ENCODE peak calls at places on chromosomes 13 and 19, in ten cellular contexts. One of them, this sample, is unnamed.

GRCh38 chr13:110812111-110812868 is 98.8 kb downstream of the ING1 start:
- DNase-seq in fibroblast of lung: peak
- DNase-seq in gastrocnemius medialis: no peak
- DNase-seq in thyroid gland: no peak
- DNase-seq in breast epithelium: no peak
- DNase-seq in mesendoderm: peak
- DNase-seq in uterus: no peak
- DNase-seq in K562: no peak
- DNase-seq in aorta: no peak
- DNase-seq in sigmoid colon: no peak
- DNase-seq in this sample: no peak

GRCh38 chr13:27182054-27182453 is 10.4 kb upstream of the USP12 start:
- DNase-seq in fibroblast of lung: no peak
- DNase-seq in gastrocnemius medialis: no peak
- DNase-seq in thyroid gland: no peak
- DNase-seq in breast epithelium: no peak
- DNase-seq in mesendoderm: no peak
- DNase-seq in uterus: no peak
- DNase-seq in K562: no peak
- DNase-seq in aorta: no peak
- DNase-seq in sigmoid colon: no peak
- DNase-seq in this sample: no peak

GRCh38 chr19:38977445-38978314 is 2.1 kb upstream of the FBXO17 start:
- DNase-seq in fibroblast of lung: no peak
- DNase-seq in gastrocnemius medialis: no peak
- DNase-seq in thyroid gland: no peak
- DNase-seq in breast epithelium: no peak
- DNase-seq in mesendoderm: no peak
- DNase-seq in uterus: no peak
- DNase-seq in K562: no peak
- DNase-seq in aorta: no peak
- DNase-seq in sigmoid colon: no peak
- DNase-seq in this sample: no peak

GRCh38 chr13:20351279-20352022 is 119.3 kb upstream of the GJB6 start:
- DNase-seq in fibroblast of lung: peak
- DNase-seq in gastrocnemius medialis: no peak
- DNase-seq in thyroid gland: no peak
- DNase-seq in breast epithelium: no peak
- DNase-seq in mesendoderm: no peak
- DNase-seq in uterus: no peak
- DNase-seq in K562: no peak
- DNase-seq in aorta: no peak
- DNase-seq in sigmoid colon: no peak
- DNase-seq in this sample: no peak

GRCh38 chr19:24054044-24054935 is 32.7 kb upstream of the ZNF254 start:
- DNase-seq in fibroblast of lung: peak
- DNase-seq in gastrocnemius medialis: peak
- DNase-seq in thyroid gland: no peak
- DNase-seq in breast epithelium: peak
- DNase-seq in mesendoderm: no peak
- DNase-seq in uterus: no peak
- DNase-seq in K562: no peak
- DNase-seq in aorta: no peak
- DNase-seq in sigmoid colon: no peak
- DNase-seq in this sample: no peak

GRCh38 chr13:107043016-107043957 is 475.4 kb upstream of the ARGLU1 start:
- DNase-seq in fibroblast of lung: no peak
- DNase-seq in gastrocnemius medialis: no peak
- DNase-seq in thyroid gland: no peak
- DNase-seq in breast epithelium: no peak
- DNase-seq in mesendoderm: no peak
- DNase-seq in uterus: no peak
- DNase-seq in K562: no peak
- DNase-seq in aorta: peak
- DNase-seq in sigmoid colon: no peak
- DNase-seq in this sample: no peak

GRCh38 chr13:65841156-65841555 is 1389.0 kb downstream of the PCDH9 start:
- DNase-seq in fibroblast of lung: no peak
- DNase-seq in gastrocnemius medialis: no peak
- DNase-seq in thyroid gland: no peak
- DNase-seq in breast epithelium: no peak
- DNase-seq in mesendoderm: no peak
- DNase-seq in uterus: no peak
- DNase-seq in K562: no peak
- DNase-seq in aorta: no peak
- DNase-seq in sigmoid colon: no peak
- DNase-seq in this sample: no peak

GRCh38 chr19:45503909-45504308 is 3.4 kb upstream of the VASP start:
- DNase-seq in fibroblast of lung: no peak
- DNase-seq in gastrocnemius medialis: no peak
- DNase-seq in thyroid gland: no peak
- DNase-seq in breast epithelium: no peak
- DNase-seq in mesendoderm: no peak
- DNase-seq in uterus: no peak
- DNase-seq in K562: no peak
- DNase-seq in aorta: no peak
- DNase-seq in sigmoid colon: no peak
- DNase-seq in this sample: no peak

GRCh38 chr13:94328336-94329041 is 151.0 kb downstream of the DCT start:
- DNase-seq in fibroblast of lung: no peak
- DNase-seq in gastrocnemius medialis: no peak
- DNase-seq in thyroid gland: no peak
- DNase-seq in breast epithelium: no peak
- DNase-seq in mesendoderm: no peak
- DNase-seq in uterus: no peak
- DNase-seq in K562: no peak
- DNase-seq in aorta: no peak
- DNase-seq in sigmoid colon: no peak
- DNase-seq in this sample: no peak

GRCh38 chr13:90171649-90172048 is 1175.8 kb upstream of the MIR17HG start:
- DNase-seq in fibroblast of lung: peak
- DNase-seq in gastrocnemius medialis: no peak
- DNase-seq in thyroid gland: no peak
- DNase-seq in breast epithelium: no peak
- DNase-seq in mesendoderm: no peak
- DNase-seq in uterus: no peak
- DNase-seq in K562: no peak
- DNase-seq in aorta: no peak
- DNase-seq in sigmoid colon: no peak
- DNase-seq in this sample: no peak

GRCh38 chr19:44512326-44513298 is 12.3 kb upstream of the ZNF180 start:
- DNase-seq in fibroblast of lung: peak
- DNase-seq in gastrocnemius medialis: no peak
- DNase-seq in thyroid gland: no peak
- DNase-seq in breast epithelium: no peak
- DNase-seq in mesendoderm: peak
- DNase-seq in uterus: no peak
- DNase-seq in K562: peak
- DNase-seq in aorta: no peak
- DNase-seq in sigmoid colon: no peak
- DNase-seq in this sample: no peak

GRCh38 chr13:21528616-21529015 is 69.5 kb upstream of the ZDHHC20 start:
- DNase-seq in fibroblast of lung: no peak
- DNase-seq in gastrocnemius medialis: no peak
- DNase-seq in thyroid gland: no peak
- DNase-seq in breast epithelium: no peak
- DNase-seq in mesendoderm: no peak
- DNase-seq in uterus: no peak
- DNase-seq in K562: no peak
- DNase-seq in aorta: no peak
- DNase-seq in sigmoid colon: no peak
- DNase-seq in this sample: no peak

GRCh38 chr19:19538077-19538764 is at the start of gene CILP2:
- DNase-seq in fibroblast of lung: no peak
- DNase-seq in gastrocnemius medialis: no peak
- DNase-seq in thyroid gland: peak
- DNase-seq in breast epithelium: peak
- DNase-seq in mesendoderm: peak
- DNase-seq in uterus: no peak
- DNase-seq in K562: peak
- DNase-seq in aorta: no peak
- DNase-seq in sigmoid colon: peak
- DNase-seq in this sample: no peak

GRCh38 chr19:19637186-19637522 is 6.3 kb downstream of the GMIP start:
- DNase-seq in fibroblast of lung: no peak
- DNase-seq in gastrocnemius medialis: no peak
- DNase-seq in thyroid gland: no peak
- DNase-seq in breast epithelium: no peak
- DNase-seq in mesendoderm: no peak
- DNase-seq in uterus: no peak
- DNase-seq in K562: no peak
- DNase-seq in aorta: no peak
- DNase-seq in sigmoid colon: no peak
- DNase-seq in this sample: no peak

GRCh38 chr13:79531542-79532239 is 50.7 kb downstream of the NDFIP2 start:
- DNase-seq in fibroblast of lung: no peak
- DNase-seq in gastrocnemius medialis: no peak
- DNase-seq in thyroid gland: no peak
- DNase-seq in breast epithelium: no peak
- DNase-seq in mesendoderm: no peak
- DNase-seq in uterus: no peak
- DNase-seq in K562: no peak
- DNase-seq in aorta: no peak
- DNase-seq in sigmoid colon: no peak
- DNase-seq in this sample: no peak

GRCh38 chr19:29467824-29468401 is 57.9 kb upstream of the VSTM2B start:
- DNase-seq in fibroblast of lung: no peak
- DNase-seq in gastrocnemius medialis: no peak
- DNase-seq in thyroid gland: no peak
- DNase-seq in breast epithelium: no peak
- DNase-seq in mesendoderm: peak
- DNase-seq in uterus: no peak
- DNase-seq in K562: no peak
- DNase-seq in aorta: no peak
- DNase-seq in sigmoid colon: no peak
- DNase-seq in this sample: no peak

GRCh38 chr13:36297600-36298338 is at the start of gene CCDC169:
- DNase-seq in fibroblast of lung: peak
- DNase-seq in gastrocnemius medialis: peak
- DNase-seq in thyroid gland: peak
- DNase-seq in breast epithelium: peak
- DNase-seq in mesendoderm: peak
- DNase-seq in uterus: peak
- DNase-seq in K562: peak
- DNase-seq in aorta: peak
- DNase-seq in sigmoid colon: peak
- DNase-seq in this sample: peak

GRCh38 chr13:22936228-22936627 is 244.6 kb upstream of the SGCG start:
- DNase-seq in fibroblast of lung: no peak
- DNase-seq in gastrocnemius medialis: no peak
- DNase-seq in thyroid gland: no peak
- DNase-seq in breast epithelium: no peak
- DNase-seq in mesendoderm: no peak
- DNase-seq in uterus: no peak
- DNase-seq in K562: no peak
- DNase-seq in aorta: no peak
- DNase-seq in sigmoid colon: no peak
- DNase-seq in this sample: no peak

GRCh38 chr19:18725755-18726416 is 42.4 kb downstream of the CRTC1 start:
- DNase-seq in fibroblast of lung: no peak
- DNase-seq in gastrocnemius medialis: peak
- DNase-seq in thyroid gland: peak
- DNase-seq in breast epithelium: no peak
- DNase-seq in mesendoderm: no peak
- DNase-seq in uterus: peak
- DNase-seq in K562: no peak
- DNase-seq in aorta: no peak
- DNase-seq in sigmoid colon: no peak
- DNase-seq in this sample: no peak

GRCh38 chr19:15113245-15114152 is 6.3 kb downstream of the SYDE1 start:
- DNase-seq in fibroblast of lung: no peak
- DNase-seq in gastrocnemius medialis: no peak
- DNase-seq in thyroid gland: no peak
- DNase-seq in breast epithelium: no peak
- DNase-seq in mesendoderm: peak
- DNase-seq in uterus: no peak
- DNase-seq in K562: no peak
- DNase-seq in aorta: peak
- DNase-seq in sigmoid colon: no peak
- DNase-seq in this sample: no peak

GRCh38 chr19:38792250-38793111 is 3.5 kb downstream of the LGALS7B start:
- DNase-seq in fibroblast of lung: peak
- DNase-seq in gastrocnemius medialis: no peak
- DNase-seq in thyroid gland: no peak
- DNase-seq in breast epithelium: no peak
- DNase-seq in mesendoderm: peak
- DNase-seq in uterus: no peak
- DNase-seq in K562: no peak
- DNase-seq in aorta: peak
- DNase-seq in sigmoid colon: peak
- DNase-seq in this sample: no peak

GRCh38 chr13:80558074-80558473 is 217.1 kb upstream of the SPRY2 start:
- DNase-seq in fibroblast of lung: peak
- DNase-seq in gastrocnemius medialis: no peak
- DNase-seq in thyroid gland: no peak
- DNase-seq in breast epithelium: no peak
- DNase-seq in mesendoderm: no peak
- DNase-seq in uterus: no peak
- DNase-seq in K562: peak
- DNase-seq in aorta: no peak
- DNase-seq in sigmoid colon: no peak
- DNase-seq in this sample: no peak
- H3K27ac ChIP-seq in fibroblast of lung: no peak
- H3K27ac ChIP-seq in gastrocnemius medialis: no peak
- H3K27ac ChIP-seq in thyroid gland: no peak
- H3K27ac ChIP-seq in breast epithelium: no peak
- H3K27ac ChIP-seq in mesendoderm: no peak
- H3K27ac ChIP-seq in uterus: no peak
- H3K27ac ChIP-seq in K562: no peak
- H3K27ac ChIP-seq in aorta: no peak
- H3K27ac ChIP-seq in sigmoid colon: no peak
- H3K27ac ChIP-seq in this sample: no peak

GRCh38 chr19:7982651-7983099 is 22.8 kb downstream of the ELAVL1 start:
- DNase-seq in fibroblast of lung: no peak
- DNase-seq in gastrocnemius medialis: no peak
- DNase-seq in thyroid gland: no peak
- DNase-seq in breast epithelium: no peak
- DNase-seq in mesendoderm: no peak
- DNase-seq in uterus: peak
- DNase-seq in K562: no peak
- DNase-seq in aorta: no peak
- DNase-seq in sigmoid colon: no peak
- DNase-seq in this sample: no peak
- H3K27ac ChIP-seq in fibroblast of lung: no peak
- H3K27ac ChIP-seq in gastrocnemius medialis: peak
- H3K27ac ChIP-seq in thyroid gland: no peak
- H3K27ac ChIP-seq in breast epithelium: no peak
- H3K27ac ChIP-seq in mesendoderm: no peak
- H3K27ac ChIP-seq in uterus: peak
- H3K27ac ChIP-seq in K562: no peak
- H3K27ac ChIP-seq in aorta: no peak
- H3K27ac ChIP-seq in sigmoid colon: no peak
- H3K27ac ChIP-seq in this sample: no peak

GRCh38 chr19:46656541-46656940 is 4.4 kb downstream of the DACT3 start:
- DNase-seq in fibroblast of lung: no peak
- DNase-seq in gastrocnemius medialis: no peak
- DNase-seq in thyroid gland: no peak
- DNase-seq in breast epithelium: no peak
- DNase-seq in mesendoderm: no peak
- DNase-seq in uterus: no peak
- DNase-seq in K562: no peak
- DNase-seq in aorta: no peak
- DNase-seq in sigmoid colon: no peak
- DNase-seq in this sample: no peak
- H3K27ac ChIP-seq in fibroblast of lung: no peak
- H3K27ac ChIP-seq in gastrocnemius medialis: no peak
- H3K27ac ChIP-seq in thyroid gland: no peak
- H3K27ac ChIP-seq in breast epithelium: no peak
- H3K27ac ChIP-seq in mesendoderm: no peak
- H3K27ac ChIP-seq in uterus: no peak
- H3K27ac ChIP-seq in K562: no peak
- H3K27ac ChIP-seq in aorta: peak
- H3K27ac ChIP-seq in sigmoid colon: peak
- H3K27ac ChIP-seq in this sample: peak

GRCh38 chr13:99041788-99042187 is 63.9 kb upstream of the DOCK9 start:
- DNase-seq in fibroblast of lung: no peak
- DNase-seq in gastrocnemius medialis: no peak
- DNase-seq in thyroid gland: no peak
- DNase-seq in breast epithelium: no peak
- DNase-seq in mesendoderm: no peak
- DNase-seq in uterus: no peak
- DNase-seq in K562: no peak
- DNase-seq in aorta: no peak
- DNase-seq in sigmoid colon: no peak
- DNase-seq in this sample: no peak
- H3K27ac ChIP-seq in fibroblast of lung: no peak
- H3K27ac ChIP-seq in gastrocnemius medialis: no peak
- H3K27ac ChIP-seq in thyroid gland: no peak
- H3K27ac ChIP-seq in breast epithelium: no peak
- H3K27ac ChIP-seq in mesendoderm: no peak
- H3K27ac ChIP-seq in uterus: no peak
- H3K27ac ChIP-seq in K562: no peak
- H3K27ac ChIP-seq in aorta: no peak
- H3K27ac ChIP-seq in sigmoid colon: no peak
- H3K27ac ChIP-seq in this sample: no peak

This sample was measured in substantia nigra.